ENCODE peak calls at places on chromosomes 13 and 19, in four cellular contexts. D is stimulated activated CD4-positive, alpha-beta T cell treated with anti-CD3 and anti-CD28 coated beads, Interleukin-2, amount 100 ng/mL, for 48 hours; F is stimulated activated CD8-positive, alpha-beta memory T cell treated with anti-CD3 and anti-CD28 coated beads, Interleukin-12 subunit alpha, Interleukin-12 subunit beta, amount 100 ng/mL, for 4 hours; V is stimulated activated naive B cell treated with anti-CD40 and anti-IgM and Interleukin-4, amounts not matched to agents 10 μg/mL and 1 μg/mL and 100 μg/mL, for 72 hours. U is an unnamed sample.
A peak's percentile ranks its signal among the peaks of the same experiment; 100 is the strongest.

GRCh38 chr13:65154661-65155447 is 2075.3 kb downstream of the PCDH9 start:
- DNase-seq in D (no peak), F (no peak), V (no peak), U (no peak)

GRCh38 chr19:31105761-31106160 is 243.5 kb downstream of the TSHZ3 start:
- DNase-seq in D (no peak), F (no peak), V (no peak), U (no peak)

GRCh38 chr13:69579351-69579750 is 528.3 kb upstream of the ATXN8OS start:
- DNase-seq in D (no peak), F (no peak), V (no peak), U (no peak)

GRCh38 chr19:47761566-47761965 is 16.2 kb downstream of the NOP53 start:
- DNase-seq in D (no peak), F (no peak), V (no peak), U (no peak)

GRCh38 chr13:108702171-108702570 is 72.8 kb downstream of the MYO16 start:
- DNase-seq in D (no peak), F (no peak), V (no peak), U (no peak)

GRCh38 chr13:70408865-70409264 is 300.6 kb upstream of the KLHL1 start:
- DNase-seq in D (no peak), F (no peak), V (no peak), U (no peak)

GRCh38 chr13:36297600-36298338 is at the start of gene CCDC169:
- DNase-seq in D (peak; percentile 49), F (peak; percentile 31), V (peak; percentile 57), U (no peak)

GRCh38 chr13:74288361-74288911 is 154.2 kb upstream of the KLF12 start:
- DNase-seq in D (no peak), F (no peak), V (no peak), U (no peak)

U was measured in GM12864.